ENCODE peak calls at places on chromosomes 4 and X, in seven cellular contexts. B is trophoblast cell; T is right atrium auricular region; J is Panc1; L is stomach; I is right cardiac atrium; F is CD4-positive, alpha-beta memory T cell. K is an unnamed sample.

GRCh38 chr4:41890085-41890484 is 45.1 kb upstream of the TMEM33 start:
- DNase-seq in L (no peak), J (no peak), B (no peak), F (no peak), I (no peak), T (no peak), K (no peak)

GRCh38 chr4:99856166-99856565 is 38.1 kb downstream of the LAMTOR3 start:
- DNase-seq in T (no peak), L (no peak), J (no peak), I (no peak), F (peak; percentile 56), B (peak; percentile 22), K (peak; percentile 8)

GRCh38 chr4:73964862-73965611 is 16.8 kb downstream of the PF4 start:
- DNase-seq in J (no peak), T (no peak), I (peak; percentile 39), F (no peak), B (no peak), L (peak; percentile 64), K (peak; percentile 54)

GRCh38 chr4:24930136-24930535 is 17.3 kb upstream of the CCDC149 start:
- DNase-seq in J (no peak), L (no peak), T (no peak), B (no peak), F (no peak), I (no peak), K (no peak)

GRCh38 chrX:153960077-153960476 is 11.5 kb downstream of the HCFC1 start:
- DNase-seq in I (no peak), T (no peak), F (peak; percentile 26), J (no peak), B (no peak), L (no peak), K (no peak)

GRCh38 chr4:153090670-153091385 is 113.4 kb upstream of the TRIM2 start:
- DNase-seq in B (no peak), I (no peak), L (no peak), F (no peak), J (no peak), T (no peak), K (peak; percentile 35)

GRCh38 chr4:106690487-106690886 is 321.9 kb upstream of the GIMD1 start:
- DNase-seq in F (no peak), I (no peak), L (no peak), J (no peak), T (no peak), B (no peak), K (no peak)

GRCh38 chr4:55348436-55348835 is 2.4 kb downstream of the SRD5A3 start:
- DNase-seq in B (no peak), L (no peak), T (no peak), F (no peak), J (peak; percentile 10), I (no peak), K (no peak)

GRCh38 chrX:74286950-74287349 is 17.0 kb upstream of the ZCCHC13 start:
- DNase-seq in I (no peak), F (no peak), T (no peak), B (no peak), L (no peak), J (no peak), K (peak; percentile 5)

GRCh38 chrX:47413179-47413594 is 42.8 kb downstream of the ZNF157 start:
- DNase-seq in J (no peak), I (no peak), F (no peak), T (no peak), L (no peak), B (no peak), K (no peak)

GRCh38 chr4:168304744-168305459 is 13.7 kb downstream of the DDX60 start:
- DNase-seq in F (no peak), L (no peak), J (peak; percentile 93), T (no peak), B (peak; percentile 36), I (no peak), K (no peak)

GRCh38 chr4:26900765-26901164 is 40.1 kb downstream of the STIM2 start:
- DNase-seq in L (no peak), J (no peak), F (no peak), T (no peak), B (no peak), I (no peak), K (no peak)

DNA sequence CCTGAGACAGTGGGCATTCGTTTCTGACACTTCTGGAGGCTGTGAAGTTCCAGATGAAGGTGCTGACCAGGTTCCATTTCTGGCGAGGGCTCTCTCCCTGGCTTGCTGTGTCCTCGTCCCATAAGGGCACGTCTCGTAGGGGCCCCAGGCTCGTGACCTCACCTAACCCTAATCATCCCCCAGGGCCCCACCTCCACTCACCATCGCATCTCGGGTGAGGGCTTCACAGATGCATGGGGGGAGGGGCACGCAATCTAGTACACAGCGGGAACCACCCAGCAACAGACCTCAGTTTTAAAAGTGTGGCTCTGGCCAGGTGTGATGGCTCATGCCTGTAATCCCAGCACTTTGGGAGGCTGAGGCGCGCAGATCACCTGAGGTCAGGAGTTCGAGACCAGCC is 22.1 kb downstream of the PDE6B start:
- DNase-seq in B (no peak), I (no peak), L (no peak), J (no peak), F (no peak), T (no peak), K (no peak)
- H3K9me3 ChIP-seq in B (no peaks in the 10 kb centered on the region), I (no peaks in the 10 kb centered on the region), L (no peaks in the 10 kb centered on the region), J (no peaks in the 10 kb centered on the region), F (no peaks in the 10 kb centered on the region), T (no peaks in the 10 kb centered on the region), K (no peaks in the 10 kb centered on the region)

GRCh38 chrX:1440506-1440905 is 12.2 kb downstream of the ASMTL start:
- DNase-seq in T (no peak), J (no peak), L (no peak), F (no peak), I (no peak), B (no peak), K (no peak)
- H3K9me3 ChIP-seq in T (no peaks in the 10 kb centered on the region), J (no peaks in the 10 kb centered on the region), L (no peaks in the 10 kb centered on the region), F (no peaks in the 10 kb centered on the region), I (no peaks in the 10 kb centered on the region), B (peaks cover 15% of the 10 kb centered on the region), K (no peaks in the 10 kb centered on the region)

GRCh38 chr4:146621-147020 is 22.3 kb downstream of the ZNF718 start:
- DNase-seq in T (no peak), J (no peak), F (no peak), B (no peak), I (no peak), L (no peak), K (no peak)
- H3K9me3 ChIP-seq in T (peaks cover 26% of the 10 kb centered on the region), J (peaks cover 60% of the 10 kb centered on the region), F (no peaks in the 10 kb centered on the region), B (peaks cover 8% of the 10 kb centered on the region), I (peaks cover 16% of the 10 kb centered on the region), L (peaks cover 73% of the 10 kb centered on the region), K (peaks cover 4% of the 10 kb centered on the region)

GRCh38 chr4:138935-139334 is 14.6 kb downstream of the ZNF718 start:
- DNase-seq in T (no peak), L (no peak), B (no peak), F (no peak), I (no peak), J (no peak), K (no peak)
- H3K9me3 ChIP-seq in T (peaks cover 7% of the 10 kb centered on the region), L (peaks cover 49% of the 10 kb centered on the region), B (no peaks in the 10 kb centered on the region), F (peaks cover 8% of the 10 kb centered on the region), I (peaks cover 13% of the 10 kb centered on the region), J (peaks cover 81% of the 10 kb centered on the region), K (peaks cover 3% of the 10 kb centered on the region)

DNA sequence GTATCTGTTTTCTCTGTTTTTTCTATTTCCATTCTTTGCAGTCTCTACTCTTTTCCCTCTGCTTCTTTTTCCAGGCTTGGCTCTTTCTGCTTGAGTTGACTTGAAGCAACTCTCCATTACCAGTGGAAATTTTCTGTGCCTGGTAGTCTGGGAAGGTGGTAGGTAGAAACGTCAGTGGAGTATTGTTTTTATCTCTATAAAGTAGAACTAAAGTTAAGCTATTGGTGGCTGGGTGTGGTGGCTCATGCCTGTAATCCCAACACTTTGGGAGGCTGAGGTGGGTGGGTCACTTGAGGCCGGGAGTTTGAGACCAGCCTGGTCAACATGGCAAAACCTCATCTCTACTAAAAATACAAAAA is 438.1 kb upstream of the AR start:
- DNase-seq in F (no peak), J (no peak), T (no peak), B (no peak), I (no peak), L (no peak), K (no peak)
- H3K9me3 ChIP-seq in F (no peaks in the 10 kb centered on the region), J (no peaks in the 10 kb centered on the region), T (no peaks in the 10 kb centered on the region), B (no peaks in the 10 kb centered on the region), I (no peaks in the 10 kb centered on the region), L (no peaks in the 10 kb centered on the region), K (no peaks in the 10 kb centered on the region)

DNA sequence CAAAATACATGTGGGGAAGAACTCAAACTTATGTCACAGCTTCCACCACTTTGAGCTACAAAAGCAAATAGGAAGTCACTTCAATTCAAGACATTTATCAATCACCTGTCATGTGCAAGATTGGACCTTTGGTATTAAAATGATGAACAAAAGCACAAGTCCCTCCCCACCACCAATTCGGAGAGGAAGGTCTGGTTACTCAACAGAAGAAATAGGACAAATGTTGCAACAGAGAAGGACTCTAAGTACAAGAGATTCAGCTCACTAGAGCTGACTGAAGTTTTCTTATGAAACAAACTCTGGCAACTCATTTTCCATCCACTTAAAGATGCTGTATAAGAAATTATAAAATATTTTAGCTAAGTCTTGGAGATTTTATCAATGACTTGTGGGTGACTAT is 16.0 kb upstream of the MMRN1 start:
- DNase-seq in T (no peak), I (no peak), F (no peak), J (no peak), B (no peak), L (no peak), K (no peak)
- H3K9me3 ChIP-seq in T (no peaks in the 10 kb centered on the region), I (no peaks in the 10 kb centered on the region), F (no peaks in the 10 kb centered on the region), J (no peaks in the 10 kb centered on the region), B (no peaks in the 10 kb centered on the region), L (no peaks in the 10 kb centered on the region), K (no peaks in the 10 kb centered on the region)

DNA sequence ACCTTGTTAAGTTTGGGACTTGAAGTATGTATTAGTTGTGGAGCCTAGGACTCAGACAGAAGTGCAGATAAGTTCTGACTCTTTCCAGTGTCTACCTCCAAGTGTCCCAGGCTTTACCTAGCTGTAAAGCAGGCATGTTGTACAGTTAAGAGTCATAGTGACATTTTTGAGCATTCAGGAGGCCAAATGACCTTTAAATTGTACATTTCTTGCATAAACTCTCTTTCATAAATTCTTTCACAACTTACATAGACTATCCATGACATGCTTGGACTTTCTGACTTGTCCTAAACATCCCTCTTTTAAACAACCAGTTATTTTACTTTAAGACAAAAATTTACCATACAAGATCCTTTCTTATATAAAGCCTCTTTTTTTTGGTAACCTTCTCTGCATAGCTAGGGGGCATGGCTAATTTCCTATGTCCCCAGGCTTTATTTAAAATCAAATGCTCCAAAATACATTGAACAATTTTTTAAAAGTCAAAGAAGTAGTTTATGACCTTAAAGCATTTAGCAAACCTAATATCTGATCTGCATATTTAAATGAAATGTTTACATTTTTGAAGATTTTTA is 40.1 kb upstream of the UGT8 start:
- DNase-seq in L (no peak), I (no peak), F (no peak), J (no peak), B (no peak), T (no peak), K (no peak)
- H3K9me3 ChIP-seq in L (no peaks in the 10 kb centered on the region), I (no peaks in the 10 kb centered on the region), F (no peaks in the 10 kb centered on the region), J (peaks cover 3% of the 10 kb centered on the region), B (peaks cover 1% of the 10 kb centered on the region), T (no peaks in the 10 kb centered on the region), K (no peaks in the 10 kb centered on the region)

K was measured in small intestine.